ENCODE peak calls at places on chromosomes 3 and 15, in four cellular contexts. One of them, this sample, is unnamed.

GRCh38 chr3:136404056-136404455 is 153.9 kb downstream of the PCCB start:
- DNase-seq in testis: no peak
- DNase-seq in H1: no peak
- DNase-seq in tibial nerve: no peak
- DNase-seq in this sample: no peak

GRCh38 chr15:32716960-32717289 is 879 bp upstream of the GREM1 start:
- DNase-seq in H1: no peak
- DNase-seq in testis: no peak
- DNase-seq in tibial nerve: no peak
- DNase-seq in this sample: no peak

GRCh38 chr3:15263120-15263519 is 57.1 kb downstream of the CAPN7 start:
- DNase-seq in tibial nerve: peak; percentile 7
- DNase-seq in H1: no peak
- DNase-seq in testis: no peak
- DNase-seq in this sample: no peak

GRCh38 chr15:44194397-44195150 is 497 bp downstream of the FRMD5 start:
- DNase-seq in H1: peak; percentile 78
- DNase-seq in testis: peak; percentile 28
- DNase-seq in tibial nerve: no peak
- DNase-seq in this sample: peak; percentile 59

GRCh38 chr3:120440001-120440703 is 10.6 kb downstream of the FSTL1 start:
- DNase-seq in testis: no peak
- DNase-seq in H1: no peak
- DNase-seq in tibial nerve: no peak
- DNase-seq in this sample: no peak

GRCh38 chr15:62417444-62417843 is 252.4 kb upstream of the C2CD4B start:
- DNase-seq in tibial nerve: no peak
- DNase-seq in H1: no peak
- DNase-seq in testis: no peak
- DNase-seq in this sample: no peak

GRCh38 chr3:183481582-183481981 is 53.2 kb upstream of the MCF2L2 start:
- DNase-seq in testis: no peak
- DNase-seq in H1: peak; percentile 6
- DNase-seq in tibial nerve: no peak
- DNase-seq in this sample: no peak

GRCh38 chr15:41965441-41966413 is 6.6 kb downstream of the EHD4 start:
- DNase-seq in H1: peak; percentile 39
- DNase-seq in testis: no peak
- DNase-seq in tibial nerve: no peak
- DNase-seq in this sample: no peak

GRCh38 chr15:62269504-62269903 is 104.4 kb upstream of the C2CD4B start:
- DNase-seq in testis: no peak
- DNase-seq in H1: no peak
- DNase-seq in tibial nerve: no peak
- DNase-seq in this sample: peak; percentile 17

GRCh38 chr3:128489860-128490649 is 2.9 kb downstream of the GATA2 start:
- DNase-seq in tibial nerve: no peak
- DNase-seq in testis: no peak
- DNase-seq in H1: peak; percentile 81
- DNase-seq in this sample: peak; percentile 74
- TF ChIP-seq POLR2A in tibial nerve: no peak
- TF ChIP-seq POLR2A in testis: no peak
- TF ChIP-seq POLR2A in H1: no peak
- TF ChIP-seq POLR2A in this sample: peak; percentile 49

GRCh38 chr3:47163023-47163989 is 607 bp downstream of the SETD2 start:
- DNase-seq in testis: peak; percentile 43
- DNase-seq in tibial nerve: peak; percentile 13
- DNase-seq in H1: peak; percentile 76
- DNase-seq in this sample: peak; percentile 87
- TF ChIP-seq POLR2A in testis: no peak
- TF ChIP-seq POLR2A in tibial nerve: no peak
- TF ChIP-seq POLR2A in H1: peak; percentile 45
- TF ChIP-seq POLR2A in this sample: no peak

GRCh38 chr3:142796823-142797222 is 73.0 kb downstream of the TRPC1 start:
- DNase-seq in tibial nerve: no peak
- DNase-seq in testis: no peak
- DNase-seq in H1: no peak
- DNase-seq in this sample: no peak
- TF ChIP-seq POLR2A in tibial nerve: no peak
- TF ChIP-seq POLR2A in testis: no peak
- TF ChIP-seq POLR2A in H1: no peak
- TF ChIP-seq POLR2A in this sample: no peak

GRCh38 chr3:160061525-160061924 is 72.9 kb downstream of the IL12A start:
- DNase-seq in tibial nerve: no peak
- DNase-seq in H1: no peak
- DNase-seq in testis: peak; percentile 40
- DNase-seq in this sample: no peak

GRCh38 chr3:160060409-160061027 is 71.9 kb downstream of the IL12A start:
- DNase-seq in tibial nerve: no peak
- DNase-seq in testis: no peak
- DNase-seq in H1: no peak
- DNase-seq in this sample: no peak

GRCh38 chr3:160065282-160065681 is 76.6 kb downstream of the IL12A start:
- DNase-seq in tibial nerve: no peak
- DNase-seq in H1: no peak
- DNase-seq in testis: no peak
- DNase-seq in this sample: no peak
- TF ChIP-seq POLR2A in tibial nerve: no peak
- TF ChIP-seq POLR2A in H1: no peak
- TF ChIP-seq POLR2A in testis: no peak
- TF ChIP-seq POLR2A in this sample: no peak